ENCODE peak calls at places on chromosomes 16 and 17, in six cellular contexts. T is esophagus squamous epithelium, O is fibroblast of mammary gland, H is foreskin fibroblast, G is cardiac fibroblast, M is left lung. N is an unnamed sample.

GRCh38 chr17:13017623-13018462 is at the start of gene ELAC2:
- DNase-seq in H (peak), O (peak), T (peak), G (peak), M (peak), N (peak)

GRCh38 chr17:65664296-65664695 is 102.8 kb upstream of the AXIN2 start:
- DNase-seq in G (peak), T (no peak), M (no peak), H (peak), O (peak), N (peak)

GRCh38 chr17:64262422-64263260 is at the start of gene TEX2:
- DNase-seq in T (no peak), G (no peak), H (no peak), O (no peak), M (peak), N (no peak)

GRCh38 chr17:56680676-56681075 is 87.2 kb downstream of the NOG start:
- DNase-seq in O (no peak), H (no peak), T (no peak), M (no peak), G (no peak), N (no peak)

GRCh38 chr17:70906808-70907207 is 737.5 kb downstream of the KCNJ2 start:
- DNase-seq in T (no peak), O (peak), M (no peak), H (peak), G (peak), N (peak)

GRCh38 chr16:76389126-76389525 is 111.9 kb downstream of the CNTNAP4 start:
- DNase-seq in H (no peak), O (peak), T (no peak), G (no peak), M (no peak), N (no peak)

GRCh38 chr16:4888428-4889135 is 41.3 kb downstream of the UBN1 start:
- DNase-seq in T (no peak), O (no peak), G (no peak), M (no peak), H (no peak), N (no peak)

GRCh38 chr16:51154271-51155171 is 3.5 kb upstream of the SALL1 start:
- DNase-seq in H (no peak), T (no peak), G (no peak), M (no peak), O (no peak), N (no peak)

GRCh38 chr17:67353161-67353560 is 13.2 kb downstream of the PSMD12 start:
- DNase-seq in O (no peak), G (no peak), M (no peak), H (no peak), T (no peak), N (no peak)

GRCh38 chr17:63842173-63842539 is 329 bp downstream of the SMARCD2 start:
- DNase-seq in T (peak), H (no peak), M (peak), G (no peak), O (no peak), N (no peak)

GRCh38 chr17:14833201-14833773 is 431.8 kb downstream of the PMP22 start:
- DNase-seq in M (no peak), H (peak), O (peak), T (no peak), G (peak), N (peak)

GRCh38 chr17:77734371-77735050 is 224.0 kb upstream of the TNRC6C start:
- DNase-seq in H (peak), T (no peak), G (peak), M (peak), O (peak), N (peak)

GRCh38 chr16:17397499-17397891 is 73.3 kb downstream of the XYLT1 start:
- DNase-seq in O (peak), H (peak), M (no peak), G (peak), T (no peak), N (peak)

GRCh38 chr17:10600551-10600950 is 51.1 kb upstream of the MYH2 start:
- DNase-seq in O (peak), H (peak), M (no peak), G (peak), T (no peak), N (peak)

GRCh38 chr17:79242873-79243602 is 168.4 kb downstream of the ENGASE start:
- DNase-seq in M (no peak), T (no peak), H (no peak), O (no peak), G (no peak), N (no peak)

GRCh38 chr17:57463103-57463885 is 207.0 kb downstream of the MSI2 start:
- DNase-seq in H (no peak), O (peak), M (no peak), G (peak), T (no peak), N (peak)

GRCh38 chr16:77794586-77794985 is 6.2 kb downstream of the VAT1L start:
- DNase-seq in T (no peak), O (peak), H (peak), G (no peak), M (no peak), N (peak)

GRCh38 chr16:31664683-31665482 is 137.2 kb downstream of the AHSP start:
- DNase-seq in O (no peak), H (no peak), M (no peak), G (no peak), T (no peak), N (peak)

GRCh38 chr17:16107165-16107770 is 107.6 kb downstream of the TTC19 start:
- DNase-seq in O (peak), H (no peak), G (no peak), T (no peak), M (no peak), N (no peak)

GRCh38 chr17:73956595-73957465 is 246.6 kb upstream of the RPL38 start:
- DNase-seq in G (peak), T (no peak), O (peak), M (peak), H (no peak), N (peak)

GRCh38 chr17:71500761-71501555 is 619.9 kb upstream of the SOX9 start:
- DNase-seq in O (peak), H (peak), G (no peak), M (no peak), T (no peak), N (peak)

GRCh38 chr17:45261577-45262515 is at the start of gene SPATA32:
- DNase-seq in G (peak), H (no peak), M (peak), T (no peak), O (no peak), N (peak)

GRCh38 chr17:27741361-27741861 is 58.9 kb downstream of the NOS2 start:
- DNase-seq in M (no peak), H (peak), T (no peak), G (no peak), O (peak), N (peak)

GRCh38 chr16:14485811-14486519 is 144.1 kb downstream of the PARN start:
- DNase-seq in G (peak), T (no peak), H (no peak), M (no peak), O (peak), N (peak)
- H3K4me3 ChIP-seq in G (no peak), T (peak), H (no peak), M (no peak), O (no peak), N (peak)

DNA sequence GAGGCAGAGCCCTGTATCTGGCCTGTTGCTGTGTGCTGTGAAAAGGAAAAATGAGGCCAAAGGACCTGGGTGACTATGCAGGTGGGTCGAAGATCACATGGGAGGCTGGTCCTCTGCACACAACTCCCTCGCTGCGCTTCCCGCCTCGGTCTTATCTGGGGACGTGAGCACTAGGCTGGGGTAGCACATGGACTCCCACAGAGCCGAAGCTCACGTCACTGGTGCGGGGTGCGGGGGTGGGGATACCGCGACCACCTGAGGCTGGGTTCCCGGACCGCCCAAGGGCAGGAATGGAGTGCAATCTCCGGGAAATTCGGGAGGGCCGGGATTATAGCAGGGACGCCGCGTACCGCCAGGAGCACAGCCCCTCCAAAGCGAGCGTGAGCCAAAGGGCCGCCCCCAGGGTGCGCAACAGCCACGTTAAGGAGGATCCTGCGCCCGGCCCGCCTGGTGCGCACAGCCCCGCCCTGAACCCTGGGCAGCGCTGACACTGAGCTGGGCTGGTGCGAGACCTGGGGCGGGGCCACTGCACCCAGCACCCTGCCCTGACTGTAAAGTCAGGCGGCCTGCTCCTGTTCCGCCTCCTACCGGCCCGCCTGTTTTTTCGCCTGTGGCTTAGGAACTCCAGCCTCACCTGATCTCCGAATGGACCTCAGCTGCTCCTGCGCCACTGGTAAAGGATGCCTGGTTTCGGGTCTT is 4.8 kb downstream of the MT1A start:
- DNase-seq in M (peak), H (peak), O (peak), G (peak), T (no peak), N (peak)
- TF ChIP-seq CTCF in M (peak), H (peak), O (peak), G (peak), T (peak), N (peak)

GRCh38 chr16:9109255-9109654 is 17.8 kb downstream of the HAPSTR1 start:
- DNase-seq in M (no peak), O (no peak), G (no peak), T (no peak), H (no peak), N (no peak)
- H3K4me3 ChIP-seq in M (no peak), O (no peak), G (no peak), T (no peak), H (no peak), N (no peak)

GRCh38 chr17:43707184-43707583 is 45.5 kb upstream of the MEOX1 start:
- DNase-seq in O (no peak), T (no peak), H (no peak), M (no peak), G (no peak), N (no peak)

GRCh38 chr17:43709210-43709609 is 47.5 kb upstream of the MEOX1 start:
- DNase-seq in G (no peak), H (no peak), O (no peak), T (no peak), M (no peak), N (no peak)

GRCh38 chr17:43703630-43704029 is 41.9 kb upstream of the MEOX1 start:
- DNase-seq in M (no peak), G (no peak), H (no peak), O (no peak), T (no peak), N (no peak)

GRCh38 chr17:43702636-43703035 is 40.9 kb upstream of the MEOX1 start:
- DNase-seq in T (no peak), G (no peak), O (peak), M (no peak), H (no peak), N (no peak)

GRCh38 chr17:43706235-43706634 is 44.5 kb upstream of the MEOX1 start:
- DNase-seq in G (no peak), T (no peak), M (no peak), H (no peak), O (no peak), N (no peak)
- TF ChIP-seq CTCF in G (no peak), T (no peak), M (no peak), H (no peak), O (no peak), N (no peak)

GRCh38 chr17:2050246-2050866 is 4.5 kb upstream of the HIC1 start:
- DNase-seq in G (peak), M (peak), T (no peak), H (no peak), O (peak), N (peak)

GRCh38 chr17:2048805-2049204 is 6.1 kb upstream of the HIC1 start:
- DNase-seq in G (no peak), O (no peak), T (no peak), H (no peak), M (no peak), N (no peak)

GRCh38 chr17:2051388-2052237 is 3.3 kb upstream of the HIC1 start:
- DNase-seq in M (no peak), O (no peak), T (no peak), G (no peak), H (no peak), N (no peak)

GRCh38 chr17:2049333-2050245 is 5.3 kb upstream of the HIC1 start:
- DNase-seq in M (peak), O (peak), H (peak), G (peak), T (no peak), N (peak)

DNA sequence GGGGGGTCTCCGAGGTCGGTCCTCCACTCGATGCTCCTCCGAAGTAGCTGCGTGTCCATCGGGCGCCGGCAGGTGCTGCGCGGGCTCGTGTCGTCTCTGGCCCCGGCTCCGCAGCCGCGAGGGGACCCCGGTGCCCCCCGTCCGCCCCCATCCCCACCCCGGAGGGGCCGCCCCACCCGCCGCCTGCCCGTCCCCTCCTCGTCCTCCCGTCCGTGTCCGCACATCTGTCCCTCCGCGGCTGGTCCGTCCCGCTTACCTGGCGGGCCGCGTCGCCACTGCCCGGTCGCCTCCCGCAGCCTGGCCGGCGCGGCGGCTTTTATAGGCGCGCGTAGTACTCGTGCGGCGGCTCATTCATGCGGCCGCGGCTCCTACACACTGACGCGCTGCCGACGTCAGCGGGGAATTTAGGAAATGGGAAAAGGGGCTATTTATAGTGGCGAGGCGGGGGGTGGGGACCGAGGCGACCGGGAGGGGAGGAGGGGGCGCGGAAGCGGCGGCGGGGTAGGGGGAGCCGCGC is 4.0 kb upstream of the HIC1 start:
- DNase-seq in G (peak), T (no peak), M (no peak), H (no peak), O (peak), N (no peak)
- H3K4me3 ChIP-seq in G (peak), T (peak), M (peak), H (peak), O (peak), N (peak)